ENCODE peak calls at places on chromosomes 7 and 10, in five cellular contexts. T, L, G, K and Y are unnamed samples.

GRCh38 chr10:5089869-5090268 is 4.3 kb upstream of the AKR1C3 start:
- DNase-seq in K (peak; percentile 43), T (no peak), G (no peak), L (peak; percentile 28), Y (peak; percentile 20)

GRCh38 chr10:121510201-121510771 is 88.0 kb downstream of the FGFR2 start:
- DNase-seq in T (no peak), K (no peak), G (no peak), L (no peak), Y (no peak)

GRCh38 chr10:67306588-67307205 is 380.9 kb downstream of the LRRTM3 start:
- DNase-seq in G (no peak), K (peak; percentile 27), T (no peak), L (peak; percentile 22), Y (no peak)

GRCh38 chr7:25031432-25031831 is 51.5 kb upstream of the OSBPL3 start:
- DNase-seq in T (no peak), G (no peak), K (peak; percentile 42), L (no peak), Y (no peak)

GRCh38 chr10:124296121-124296812 is 122.5 kb downstream of the OAT start:
- DNase-seq in G (no peak), K (no peak), L (no peak), T (no peak), Y (no peak)

GRCh38 chr10:71330789-71331404 is 11.8 kb downstream of the SLC29A3 start:
- DNase-seq in T (no peak), K (no peak), L (no peak), G (no peak), Y (no peak)

GRCh38 chr10:95547197-95547596 is 14.0 kb downstream of the SORBS1 start:
- DNase-seq in G (no peak), T (no peak), L (no peak), K (no peak), Y (no peak)

GRCh38 chr7:67311901-67312300 is 315.3 kb downstream of the TYW1 start:
- DNase-seq in L (no peak), G (no peak), K (no peak), T (no peak), Y (no peak)

GRCh38 chr10:112307631-112308502 is 24.7 kb downstream of the TECTB start:
- DNase-seq in T (peak; percentile 49), G (peak; percentile 55), L (peak; percentile 65), K (peak; percentile 61), Y (no peak)

GRCh38 chr7:155344618-155345433 is 47.1 kb downstream of the INSIG1 start:
- DNase-seq in K (peak; percentile 21), G (peak; percentile 84), L (peak; percentile 58), T (peak; percentile 87), Y (peak; percentile 75)

GRCh38 chr7:43463401-43463980 is 119.4 kb upstream of the STK17A start:
- DNase-seq in G (no peak), T (no peak), K (no peak), L (no peak), Y (no peak)

GRCh38 chr10:29374162-29374561 is 85.3 kb downstream of the LYZL1 start:
- DNase-seq in T (no peak), L (no peak), K (no peak), G (no peak), Y (no peak)

GRCh38 chr7:93992423-93993110 is 11.6 kb downstream of the BET1 start:
- DNase-seq in T (no peak), G (no peak), K (no peak), L (no peak), Y (no peak)

GRCh38 chr10:73997479-73997805 is 474 bp upstream of the VCL start:
- DNase-seq in G (no peak), L (peak; percentile 87), K (no peak), T (no peak), Y (no peak)

GRCh38 chr7:116249969-116250553 is 39.7 kb downstream of the TES start:
- DNase-seq in G (no peak), K (peak; percentile 57), L (peak; percentile 27), T (no peak), Y (peak; percentile 38)

GRCh38 chr10:7444576-7445226 is 33.9 kb upstream of the SFMBT2 start:
- DNase-seq in K (no peak), L (no peak), T (no peak), G (no peak), Y (no peak)

GRCh38 chr7:156668130-156668741 is 27.7 kb downstream of the RNF32 start:
- DNase-seq in G (no peak), L (peak; percentile 9), K (peak; percentile 21), T (peak; percentile 33), Y (no peak)

GRCh38 chr10:124732931-124733536 is 11.1 kb downstream of the FAM53B start:
- DNase-seq in L (no peak), T (peak; percentile 74), K (no peak), G (no peak), Y (peak; percentile 67)

GRCh38 chr7:4631664-4632171 is 50.4 kb upstream of the FOXK1 start:
- DNase-seq in L (peak; percentile 81), G (peak; percentile 78), T (no peak), K (peak; percentile 84), Y (no peak)

GRCh38 chr10:43336641-43337318 is 34.7 kb upstream of the FXYD4 start:
- DNase-seq in G (no peak), K (no peak), T (no peak), L (peak; percentile 40), Y (no peak)

GRCh38 chr10:96840841-96841518 is 8.9 kb downstream of the LCOR start:
- DNase-seq in G (no peak), T (no peak), L (peak; percentile 23), K (peak; percentile 73), Y (no peak)

GRCh38 chr7:65219623-65220022 is 154.0 kb upstream of the ZNF92 start:
- DNase-seq in K (no peak), T (no peak), L (no peak), G (no peak), Y (no peak)

GRCh38 chr10:96125142-96125515 is 5.0 kb upstream of the ZNF518A start:
- DNase-seq in T (no peak), K (peak; percentile 48), L (no peak), G (no peak), Y (no peak)

GRCh38 chr10:26211781-26212444 is 4.7 kb upstream of the GAD2 start:
- DNase-seq in K (no peak), G (no peak), L (no peak), T (no peak), Y (no peak)

GRCh38 chr7:148799893-148800545 is 84.1 kb downstream of the EZH2 start:
- DNase-seq in T (no peak), K (no peak), L (no peak), G (no peak), Y (no peak)
- H3K36me3 ChIP-seq in T (peaks cover 48% of the 10 kb centered on the region), K (peaks cover 14% of the 10 kb centered on the region), L (peaks cover 36% of the 10 kb centered on the region), G (no peaks in the 10 kb centered on the region), Y (peaks cover 61% of the 10 kb centered on the region)

GRCh38 chr7:143216151-143216550 is 5.7 kb upstream of the TAS2R40 start:
- DNase-seq in K (no peak), G (no peak), T (no peak), L (no peak), Y (no peak)
- H3K27ac ChIP-seq in K (no peak overlapping the region), G (no peak overlapping the region), T (no peak overlapping the region), L (no peak overlapping the region), Y (no peak overlapping the region)

GRCh38 chr7:151348970-151349369 is 7.4 kb downstream of the NUB1 start:
- DNase-seq in L (no peak), T (no peak), G (no peak), K (no peak), Y (no peak)
- H3K36me3 ChIP-seq in L (peaks cover 11% of the 10 kb centered on the region), T (peaks cover 42% of the 10 kb centered on the region), G (no peaks in the 10 kb centered on the region), K (peaks cover 21% of the 10 kb centered on the region), Y (peaks cover 41% of the 10 kb centered on the region)

DNA sequence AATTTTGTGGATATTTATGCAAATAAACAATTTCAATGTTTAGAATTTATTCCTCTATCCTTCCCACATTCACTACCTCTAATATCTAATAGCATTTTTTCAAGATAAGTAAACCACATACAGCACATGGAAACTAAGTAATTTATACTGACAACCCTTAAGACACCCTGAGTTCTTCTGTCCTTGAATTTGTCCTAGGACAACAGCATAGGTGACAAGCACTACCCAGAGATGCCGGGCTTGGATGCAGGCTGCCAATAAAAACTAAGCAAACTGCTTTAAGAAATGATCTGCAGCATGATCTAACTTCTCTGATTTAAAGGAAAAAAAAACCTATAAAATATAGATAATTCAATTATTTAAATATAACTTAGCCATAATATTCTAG is 22.7 kb downstream of the NT5C3A start:
- DNase-seq in L (no peak), K (no peak), G (no peak), T (no peak), Y (no peak)
- H3K27ac ChIP-seq in L (peak overlapping the region; percentile 75), K (no peak overlapping the region), G (peak overlapping the region; percentile 73), T (no peak overlapping the region), Y (peak overlapping the region; percentile 92)

GRCh38 chr7:123705217-123705901 is 43.4 kb downstream of the WASL start:
- DNase-seq in K (no peak), T (no peak), L (peak; percentile 79), G (no peak), Y (no peak)
- H3K36me3 ChIP-seq in K (peaks cover 9% of the 10 kb centered on the region), T (peaks cover 23% of the 10 kb centered on the region), L (peaks cover 4% of the 10 kb centered on the region), G (no peaks in the 10 kb centered on the region), Y (peaks cover 49% of the 10 kb centered on the region)

DNA sequence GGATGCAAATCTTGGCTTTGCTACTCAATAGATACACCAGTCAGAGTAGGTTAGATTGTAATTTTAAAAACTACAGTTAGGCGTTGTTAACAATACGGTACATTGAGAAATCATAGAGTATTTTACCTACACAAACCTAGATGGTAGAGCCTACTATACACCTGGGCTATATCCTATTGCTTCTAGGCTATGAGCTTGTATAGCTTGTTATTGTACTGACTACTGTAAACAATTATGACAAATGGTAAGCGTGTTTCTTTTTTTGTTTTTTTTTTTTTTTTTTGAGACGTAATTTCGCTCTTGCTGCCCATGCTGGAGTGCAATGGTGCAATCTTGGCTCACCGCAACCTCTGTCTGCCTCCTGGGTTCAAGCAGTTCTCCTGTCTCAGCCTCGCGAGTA is 3.7 kb downstream of the SEPTIN7 start:
- DNase-seq in L (no peak), K (no peak), T (no peak), G (no peak), Y (no peak)
- H3K27ac ChIP-seq in L (no peak overlapping the region), K (no peak overlapping the region), T (no peak overlapping the region), G (no peak overlapping the region), Y (no peak overlapping the region)

DNA sequence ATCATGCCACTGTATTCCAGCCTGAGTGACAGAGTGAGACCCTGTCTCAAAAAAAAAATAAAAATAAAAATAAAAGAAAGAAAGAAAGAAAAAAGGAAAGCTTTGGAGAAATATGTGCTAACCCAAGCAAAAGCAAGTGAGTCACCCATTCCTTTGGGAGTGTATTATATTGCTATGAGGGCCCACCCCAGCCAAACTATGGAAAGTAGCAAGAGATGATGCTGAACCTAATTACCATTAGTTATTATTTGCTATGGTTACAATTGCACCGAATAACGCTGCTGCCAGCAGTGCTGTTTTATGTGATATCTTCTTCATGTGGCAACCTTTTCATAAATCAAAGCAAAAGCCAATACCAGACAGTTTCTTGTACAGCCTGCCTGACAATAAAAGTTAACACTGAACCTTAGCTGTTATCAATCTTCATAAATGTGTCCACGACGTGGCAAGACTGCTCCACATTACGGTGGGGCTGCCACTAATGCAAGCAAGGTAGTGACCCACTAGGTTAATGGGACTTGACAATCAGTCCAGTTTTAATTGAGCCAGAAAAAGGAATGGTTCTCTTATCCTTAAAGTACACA is 241.7 kb upstream of the PLXNA4 start:
- DNase-seq in T (no peak), G (no peak), K (no peak), L (peak; percentile 62), Y (no peak)
- H3K36me3 ChIP-seq in T (no peaks in the 10 kb centered on the region), G (no peaks in the 10 kb centered on the region), K (no peaks in the 10 kb centered on the region), L (no peaks in the 10 kb centered on the region), Y (no peaks in the 10 kb centered on the region)

GRCh38 chr7:31466036-31466435 is 47.9 kb upstream of the ITPRID1 start:
- DNase-seq in L (no peak), G (no peak), T (no peak), K (no peak), Y (no peak)
- H3K27ac ChIP-seq in L (no peak overlapping the region), G (no peak overlapping the region), T (no peak overlapping the region), K (no peak overlapping the region), Y (no peak overlapping the region)